ENCODE peak calls at places on chromosomes 12 and 14, in ten cellular contexts. One of them, this sample, is unnamed.

GRCh38 chr12:7989827-7990491 is 42.6 kb upstream of the FOXJ2 start:
- DNase-seq in ACHN: no peak
- DNase-seq in NCI-H1105 treated with DMSO at 0.1 percent for 48 hours: no peak
- DNase-seq in NB4: peak
- DNase-seq in amniotic stem cell: no peak
- DNase-seq in T follicular helper cell: no peak
- DNase-seq in hepatic stellate cell: no peak
- DNase-seq in T-helper 1 cell: peak
- DNase-seq in EL: no peak
- DNase-seq in GM19239: no peak
- DNase-seq in this sample: no peak

GRCh38 chr14:20934148-20934762 is 21.0 kb upstream of the RNASE2 start:
- DNase-seq in ACHN: no peak
- DNase-seq in NCI-H1105 treated with DMSO at 0.1 percent for 48 hours: no peak
- DNase-seq in NB4: no peak
- DNase-seq in amniotic stem cell: no peak
- DNase-seq in T follicular helper cell: no peak
- DNase-seq in hepatic stellate cell: peak
- DNase-seq in T-helper 1 cell: peak
- DNase-seq in EL: peak
- DNase-seq in GM19239: peak
- DNase-seq in this sample: no peak

GRCh38 chr14:103408491-103409155 is 23.4 kb downstream of the MARK3 start:
- DNase-seq in ACHN: no peak
- DNase-seq in NCI-H1105 treated with DMSO at 0.1 percent for 48 hours: no peak
- DNase-seq in NB4: no peak
- DNase-seq in amniotic stem cell: no peak
- DNase-seq in T follicular helper cell: no peak
- DNase-seq in hepatic stellate cell: no peak
- DNase-seq in T-helper 1 cell: no peak
- DNase-seq in EL: no peak
- DNase-seq in GM19239: no peak
- DNase-seq in this sample: peak

GRCh38 chr12:42180990-42181611 is 36.4 kb upstream of the GXYLT1 start:
- DNase-seq in ACHN: no peak
- DNase-seq in NCI-H1105 treated with DMSO at 0.1 percent for 48 hours: no peak
- DNase-seq in NB4: peak
- DNase-seq in amniotic stem cell: no peak
- DNase-seq in T follicular helper cell: no peak
- DNase-seq in hepatic stellate cell: no peak
- DNase-seq in T-helper 1 cell: no peak
- DNase-seq in EL: peak
- DNase-seq in GM19239: no peak
- DNase-seq in this sample: no peak

GRCh38 chr14:71187633-71188356 is 280.5 kb downstream of the PCNX1 start:
- DNase-seq in ACHN: no peak
- DNase-seq in NCI-H1105 treated with DMSO at 0.1 percent for 48 hours: no peak
- DNase-seq in NB4: no peak
- DNase-seq in amniotic stem cell: no peak
- DNase-seq in T follicular helper cell: no peak
- DNase-seq in hepatic stellate cell: no peak
- DNase-seq in T-helper 1 cell: no peak
- DNase-seq in EL: peak
- DNase-seq in GM19239: no peak
- DNase-seq in this sample: no peak

GRCh38 chr14:96039633-96040311 is 610 bp downstream of the C14orf132 start:
- DNase-seq in ACHN: no peak
- DNase-seq in NCI-H1105 treated with DMSO at 0.1 percent for 48 hours: peak
- DNase-seq in NB4: no peak
- DNase-seq in amniotic stem cell: no peak
- DNase-seq in T follicular helper cell: no peak
- DNase-seq in hepatic stellate cell: peak
- DNase-seq in T-helper 1 cell: no peak
- DNase-seq in EL: peak
- DNase-seq in GM19239: no peak
- DNase-seq in this sample: no peak

GRCh38 chr14:73634333-73634833 is 10.4 kb upstream of the DNAL1 start:
- DNase-seq in ACHN: peak
- DNase-seq in NCI-H1105 treated with DMSO at 0.1 percent for 48 hours: peak
- DNase-seq in NB4: no peak
- DNase-seq in amniotic stem cell: no peak
- DNase-seq in T follicular helper cell: no peak
- DNase-seq in hepatic stellate cell: no peak
- DNase-seq in T-helper 1 cell: no peak
- DNase-seq in EL: no peak
- DNase-seq in GM19239: no peak
- DNase-seq in this sample: no peak

GRCh38 chr12:52603314-52603713 is 2.1 kb upstream of the KRT72 start:
- DNase-seq in ACHN: no peak
- DNase-seq in NCI-H1105 treated with DMSO at 0.1 percent for 48 hours: no peak
- DNase-seq in NB4: no peak
- DNase-seq in amniotic stem cell: no peak
- DNase-seq in T follicular helper cell: no peak
- DNase-seq in hepatic stellate cell: no peak
- DNase-seq in T-helper 1 cell: peak
- DNase-seq in EL: no peak
- DNase-seq in GM19239: no peak
- DNase-seq in this sample: no peak

GRCh38 chr12:123027726-123028445 is 47.4 kb downstream of the ARL6IP4 start:
- DNase-seq in ACHN: no peak
- DNase-seq in NCI-H1105 treated with DMSO at 0.1 percent for 48 hours: no peak
- DNase-seq in NB4: no peak
- DNase-seq in amniotic stem cell: no peak
- DNase-seq in T follicular helper cell: no peak
- DNase-seq in hepatic stellate cell: no peak
- DNase-seq in T-helper 1 cell: no peak
- DNase-seq in EL: no peak
- DNase-seq in GM19239: no peak
- DNase-seq in this sample: no peak

This sample was measured in DMS 273 treated with DMSO at 0.1 percent for 48 hours.